ENCODE peak calls at places on chromosomes 5 and 9, in ten cellular contexts. O, R, M, U, Q, P, Y, J, L and N are unnamed samples.

GRCh38 chr5:154479160-154479943 is 1.3 kb upstream of the HAND1 start:
- DNase-seq in L (no peak), P (no peak), O (no peak), U (no peak), R (peak; percentile 66), J (no peak), Q (no peak), Y (no peak), M (no peak), N (no peak)

GRCh38 chr5:140785905-140786686 is at the start of gene PCDHA1:
- DNase-seq in O (no peak), U (no peak), P (no peak), M (no peak), Q (peak; percentile 29), L (no peak), Y (no peak), R (no peak), J (no peak), N (no peak)

GRCh38 chr9:133876144-133876543 is 116.0 kb downstream of the VAV2 start:
- DNase-seq in Q (no peak), J (no peak), U (no peak), R (peak; percentile 96), L (no peak), Y (no peak), P (peak; percentile 48), M (no peak), O (no peak), N (no peak)

GRCh38 chr9:90996154-90996788 is 194.7 kb downstream of the SYK start:
- DNase-seq in L (no peak), M (no peak), O (no peak), P (no peak), Y (no peak), Q (no peak), U (no peak), R (no peak), J (no peak), N (no peak)

GRCh38 chr9:127979015-127979332 is 1.8 kb downstream of the EEIG1 start:
- DNase-seq in L (no peak), O (no peak), J (no peak), P (no peak), Q (no peak), R (no peak), M (no peak), U (no peak), Y (no peak), N (no peak)

GRCh38 chr9:76887003-76887821 is 18.7 kb downstream of the PRUNE2 start:
- DNase-seq in Q (no peak), Y (no peak), L (no peak), M (no peak), U (no peak), J (no peak), P (no peak), O (no peak), R (no peak), N (no peak)

GRCh38 chr9:126494264-126494663 is 119.5 kb upstream of the LMX1B start:
- DNase-seq in J (no peak), R (no peak), Q (no peak), O (no peak), U (no peak), L (no peak), P (no peak), M (no peak), Y (no peak), N (no peak)

GRCh38 chr5:115616492-115616891 is 9.3 kb downstream of the TMED7 start:
- DNase-seq in O (no peak), P (no peak), M (no peak), Q (no peak), L (no peak), U (no peak), J (no peak), R (no peak), Y (no peak), N (no peak)

GRCh38 chr9:123482295-123482970 is 126.4 kb downstream of the CRB2 start:
- DNase-seq in U (no peak), Y (no peak), M (no peak), L (no peak), R (peak; percentile 60), Q (no peak), O (no peak), J (no peak), P (no peak), N (no peak)

GRCh38 chr5:82147860-82148573 is 130.1 kb downstream of the RPS23 start:
- DNase-seq in U (no peak), R (no peak), J (no peak), M (no peak), L (no peak), P (no peak), Q (no peak), Y (no peak), O (no peak), N (no peak)